ENCODE peak calls at places on chromosome 21, in eight cellular contexts. J is aorta; Q is thyroid gland; D is stimulated activated CD8-positive, alpha-beta memory T cell treated with anti-CD3 and anti-CD28 coated beads, Interleukin-15, amount 100 ng/mL, for 4 hours; C is AG09309; R is A549; V is AG10803; W is BE2C. S is an unnamed sample.

GRCh38 chr21:34700605-34701004 is 31.8 kb downstream of the CLIC6 start:
- DNase-seq in J (no peak), Q (peak; percentile 75), D (no peak), C (no peak), R (no peak), V (no peak), W (no peak), S (no peak)

GRCh38 chr21:29486306-29486705 is 187.6 kb downstream of the BACH1 start:
- DNase-seq in J (no peak), Q (no peak), D (no peak), C (no peak), R (no peak), V (no peak), W (no peak), S (no peak)

GRCh38 chr21:36973986-36974850 is 7.7 kb upstream of the HLCS start:
- DNase-seq in J (no peak), Q (no peak), D (no peak), C (no peak), R (no peak), V (no peak), W (no peak), S (no peak)

GRCh38 chr21:40099809-40100208 is 232.6 kb downstream of the PCP4 start:
- DNase-seq in J (no peak), Q (no peak), D (no peak), C (no peak), R (no peak), V (no peak), W (no peak), S (no peak)

GRCh38 chr21:28871388-28872015 is 121.2 kb downstream of the LTN1 start:
- DNase-seq in J (no peak), Q (no peak), D (no peak), C (no peak), R (no peak), V (no peak), W (no peak), S (no peak)

GRCh38 chr21:27112186-27112585 is 145.3 kb upstream of the ADAMTS5 start:
- DNase-seq in J (no peak), Q (no peak), D (no peak), C (no peak), R (no peak), V (no peak), W (no peak), S (no peak)

GRCh38 chr21:35853321-35853922 is 206.9 kb downstream of the SETD4 start:
- DNase-seq in J (no peak), Q (no peak), D (no peak), C (no peak), R (no peak), V (no peak), W (no peak), S (no peak)

GRCh38 chr21:28447453-28447852 is 545.2 kb downstream of the LTN1 start:
- DNase-seq in J (no peak), Q (no peak), D (no peak), C (no peak), R (no peak), V (peak; percentile 85), W (no peak), S (no peak)

GRCh38 chr21:44304846-44305245 is 5.0 kb downstream of the PFKL start:
- DNase-seq in J (no peak), Q (peak; percentile 58), D (no peak), C (no peak), R (peak; percentile 54), V (peak; percentile 37), W (peak; percentile 76), S (peak; percentile 38)